ENCODE peak calls at places on chromosomes 16 and 17, in five cellular contexts. I is CD4-positive, CD25-positive, alpha-beta regulatory T cell; C is astrocyte of the spinal cord; R is colonic mucosa; A is adipocyte. Y is an unnamed sample.

GRCh38 chr16:50618238-50618918 is 62.7 kb downstream of the SNX20 start:
- DNase-seq in A (no peak), C (no peak), I (no peak), R (no peak), Y (no peak)

GRCh38 chr17:9108166-9108565 is 86.9 kb downstream of the NTN1 start:
- DNase-seq in I (no peak), C (no peak), A (no peak), R (no peak), Y (no peak)

GRCh38 chr17:50696365-50696879 is 11.3 kb downstream of the ANKRD40 start:
- DNase-seq in I (no peak), C (no peak), A (no peak), R (no peak), Y (no peak)

GRCh38 chr16:19348578-19349315 is 63.2 kb downstream of the CLEC19A start:
- DNase-seq in R (no peak), I (no peak), A (no peak), C (no peak), Y (no peak)

GRCh38 chr17:81885869-81886548 is 5.4 kb downstream of the ALYREF start:
- DNase-seq in R (no peak), C (no peak), A (peak; percentile 39), I (no peak), Y (no peak)

GRCh38 chr16:68332411-68333121 is 21.7 kb downstream of the PRMT7 start:
- DNase-seq in C (peak; percentile 62), I (no peak), A (peak; percentile 11), R (no peak), Y (peak; percentile 89)

GRCh38 chr17:60641810-60642220 is 35.8 kb upstream of the BCAS3 start:
- DNase-seq in A (peak; percentile 85), R (peak; percentile 79), C (peak; percentile 84), I (peak; percentile 23), Y (peak; percentile 56)

GRCh38 chr16:5381481-5381880 is 283.9 kb upstream of the EEF2KMT start:
- DNase-seq in R (no peak), C (no peak), A (no peak), I (no peak), Y (no peak)

GRCh38 chr16:749010-749409 is 8.2 kb upstream of the CIAO3 start:
- DNase-seq in R (no peak), I (no peak), C (peak; percentile 28), A (peak; percentile 96), Y (no peak)

GRCh38 chr17:59161477-59161876 is 5.9 kb downstream of the PRR11 start:
- DNase-seq in C (no peak), I (no peak), R (no peak), A (no peak), Y (no peak)

GRCh38 chr17:81512984-81513668 is 527 bp upstream of the ACTG1 start:
- DNase-seq in I (peak; percentile 43), A (peak; percentile 71), C (peak; percentile 77), R (peak; percentile 75), Y (peak; percentile 70)

GRCh38 chr17:4597975-4598374 is 13.6 kb downstream of the SMTNL2 start:
- DNase-seq in C (no peak), A (no peak), R (no peak), I (no peak), Y (no peak)

GRCh38 chr17:68955181-68955841 is at the start of gene ABCA8:
- DNase-seq in R (no peak), C (peak; percentile 80), I (no peak), A (peak; percentile 66), Y (no peak)

GRCh38 chr17:57868007-57868774 is 18.3 kb upstream of the MRPS23 start:
- DNase-seq in A (peak; percentile 87), I (no peak), R (peak; percentile 48), C (peak; percentile 95), Y (peak; percentile 86)

GRCh38 chr16:11481987-11482386 is 104.7 kb downstream of the LITAF start:
- DNase-seq in C (no peak), I (no peak), R (no peak), A (no peak), Y (no peak)

GRCh38 chr16:19236561-19236960 is 49.0 kb upstream of the CLEC19A start:
- DNase-seq in A (no peak), R (peak; percentile 70), I (no peak), C (no peak), Y (no peak)

GRCh38 chr16:64892843-64893242 is 229.0 kb downstream of the CDH11 start:
- DNase-seq in A (peak; percentile 85), I (no peak), R (no peak), C (peak; percentile 94), Y (no peak)

GRCh38 chr17:34610038-34610437 is 30.7 kb downstream of the TMEM132E start:
- DNase-seq in C (no peak), I (no peak), A (no peak), R (no peak), Y (no peak)

GRCh38 chr16:30368122-30368791 is 2.0 kb downstream of the TBC1D10B start:
- DNase-seq in I (no peak), C (peak; percentile 46), R (no peak), A (peak; percentile 81), Y (peak; percentile 80)

GRCh38 chr17:1762233-1762905 is 509 bp downstream of the SERPINF1 start:
- DNase-seq in I (no peak), C (peak; percentile 55), R (no peak), A (peak; percentile 34), Y (no peak)

GRCh38 chr17:28053044-28053670 is 10.7 kb downstream of the NLK start:
- DNase-seq in I (no peak), A (no peak), R (no peak), C (no peak), Y (no peak)

GRCh38 chr17:74042241-74042640 is 161.2 kb upstream of the RPL38 start:
- DNase-seq in R (no peak), A (no peak), I (no peak), C (no peak), Y (no peak)

GRCh38 chr16:86597880-86598606 is 19.7 kb downstream of the FOXL1 start:
- DNase-seq in I (no peak), R (no peak), C (no peak), A (peak; percentile 49), Y (no peak)

GRCh38 chr17:2063306-2064146 is 8.6 kb downstream of the HIC1 start:
- DNase-seq in A (no peak), I (no peak), R (no peak), C (peak; percentile 68), Y (no peak)

GRCh38 chr16:66274335-66275110 is 92.0 kb upstream of the CDH5 start:
- DNase-seq in C (peak; percentile 30), R (no peak), A (peak; percentile 77), I (no peak), Y (no peak)

GRCh38 chr16:79618712-79619050 is 18.1 kb upstream of the MAF start:
- DNase-seq in A (no peak), C (no peak), R (no peak), I (no peak), Y (no peak)

GRCh38 chr16:10114411-10114810 is 67.8 kb downstream of the GRIN2A start:
- DNase-seq in A (peak; percentile 52), C (peak; percentile 31), R (no peak), I (no peak), Y (no peak)

GRCh38 chr16:80198265-80198994 is 342.4 kb upstream of the DYNLRB2 start:
- DNase-seq in C (peak; percentile 54), I (no peak), A (no peak), R (no peak), Y (no peak)

GRCh38 chr17:50372222-50372621 is 762 bp downstream of the MRPL27 start:
- DNase-seq in I (no peak), A (no peak), C (no peak), R (no peak), Y (no peak)

GRCh38 chr17:64694207-64694606 is 32.1 kb upstream of the SMURF2 start:
- DNase-seq in C (peak; percentile 63), I (no peak), A (peak; percentile 43), R (peak; percentile 69), Y (no peak)

GRCh38 chr17:1865252-1866037 is 35.6 kb downstream of the RPA1 start:
- DNase-seq in A (peak; percentile 62), I (peak; percentile 29), C (peak; percentile 14), R (peak; percentile 63), Y (no peak)

GRCh38 chr17:69236464-69236863 is 7.8 kb upstream of the ABCA10 start:
- DNase-seq in I (no peak), R (no peak), A (no peak), C (no peak), Y (no peak)

GRCh38 chr17:40819528-40820125 is 2.8 kb downstream of the KRT10 start:
- DNase-seq in I (no peak), R (no peak), A (peak; percentile 44), C (peak; percentile 4), Y (peak; percentile 15)

GRCh38 chr16:84613408-84614071 is 4.3 kb downstream of the COTL1 start:
- DNase-seq in A (no peak), R (no peak), C (no peak), I (no peak), Y (no peak)

GRCh38 chr17:78247304-78247703 is 15.9 kb downstream of the TMEM235 start:
- DNase-seq in I (no peak), R (no peak), A (no peak), C (no peak), Y (no peak)
- H3K4me3 ChIP-seq in I (no peak overlapping the region), R (no peak overlapping the region), A (no peak overlapping the region), C (no peak overlapping the region), Y (no peak overlapping the region)

GRCh38 chr17:8071496-8071895 is 16.0 kb downstream of the ALOX12B start:
- DNase-seq in C (no peak), R (no peak), I (no peak), A (no peak), Y (no peak)
- H3K4me3 ChIP-seq in C (no peak overlapping the region), R (no peak overlapping the region), I (no peak overlapping the region), A (no peak overlapping the region), Y (no peak overlapping the region)

GRCh38 chr17:48671697-48672171 is 45.6 kb upstream of the HOXB9 start:
- DNase-seq in I (peak; percentile 48), C (peak; percentile 79), A (peak; percentile 92), R (peak; percentile 93), Y (peak; percentile 33)
- H3K4me3 ChIP-seq in I (peak overlapping the region; percentile 43), C (peak overlapping the region; percentile 24), A (peak overlapping the region; percentile 80), R (no peak overlapping the region), Y (peak overlapping the region; percentile 15)

GRCh38 chr17:385836-386144 is 33.2 kb upstream of the RPH3AL start:
- DNase-seq in R (no peak), I (no peak), C (no peak), A (no peak), Y (no peak)

GRCh38 chr17:386145-386876 is 33.7 kb upstream of the RPH3AL start:
- DNase-seq in C (peak; percentile 13), I (peak; percentile 48), R (peak; percentile 89), A (peak; percentile 84), Y (no peak)

GRCh38 chr17:385195-385835 is 32.7 kb upstream of the RPH3AL start:
- DNase-seq in I (no peak), C (no peak), A (peak; percentile 40), R (peak; percentile 30), Y (no peak)

GRCh38 chr17:383771-384621 is 31.4 kb upstream of the RPH3AL start:
- DNase-seq in R (no peak), C (no peak), I (no peak), A (no peak), Y (no peak)

GRCh38 chr17:384622-385194 is 32.1 kb upstream of the RPH3AL start:
- DNase-seq in C (no peak), R (no peak), I (no peak), A (no peak), Y (no peak)
- H3K4me3 ChIP-seq in C (no peak overlapping the region), R (peak overlapping the region; percentile 53), I (no peak overlapping the region), A (no peak overlapping the region), Y (no peak overlapping the region)

Y was measured in HL-60.